ENCODE peak calls at places on chromosomes 16 and 17, in four cellular contexts. G is HL-60, K is K562, N is GM12878. F is an unnamed sample.

GRCh38 chr17:35189291-35189690 is 4.9 kb downstream of the SLC35G3 start:
- DNase-seq in G (peak; percentile 58), K (no peak), N (no peak), F (no peak)

GRCh38 chr17:82687871-82688270 is 10.6 kb downstream of the RAB40B start:
- DNase-seq in G (no peak), K (no peak), N (no peak), F (no peak)

GRCh38 chr16:18802755-18803218 is 1.4 kb upstream of the ARL6IP1 start:
- DNase-seq in G (no peak), K (no peak), N (no peak), F (no peak)

GRCh38 chr17:57138956-57139576 is 54.0 kb downstream of the AKAP1 start:
- DNase-seq in G (no peak), K (no peak), N (no peak), F (no peak)

GRCh38 chr17:78868391-78868790 is 27.8 kb upstream of the USP36 start:
- DNase-seq in G (no peak), K (no peak), N (no peak), F (no peak)

GRCh38 chr16:48607056-48607825 is 2.7 kb downstream of the N4BP1 start:
- DNase-seq in G (peak; percentile 44), K (no peak), N (no peak), F (no peak)

GRCh38 chr17:39666601-39667261 is 1.5 kb upstream of the PNMT start:
- DNase-seq in G (no peak), K (peak; percentile 69), N (no peak), F (no peak)

GRCh38 chr17:75410141-75410540 is 4.7 kb upstream of the GRB2 start:
- DNase-seq in G (no peak), K (no peak), N (no peak), F (no peak)

GRCh38 chr16:3020604-3021448 is 658 bp downstream of the TNFRSF12A start:
- DNase-seq in G (peak; percentile 15), K (peak; percentile 76), N (no peak), F (no peak)

GRCh38 chr16:77816293-77816692 is 27.9 kb downstream of the VAT1L start:
- DNase-seq in G (no peak), K (no peak), N (no peak), F (no peak)

GRCh38 chr17:57178839-57179238 is 77.5 kb upstream of the MSI2 start:
- DNase-seq in G (no peak), K (no peak), N (no peak), F (no peak)

GRCh38 chr17:6303664-6304063 is 131.3 kb downstream of the AIPL1 start:
- DNase-seq in G (no peak), K (no peak), N (no peak), F (no peak)

GRCh38 chr16:85593503-85594195 is 19.5 kb upstream of the GSE1 start:
- DNase-seq in G (no peak), K (no peak), N (no peak), F (no peak)

GRCh38 chr16:58422809-58423208 is 30.5 kb downstream of the GINS3 start:
- DNase-seq in G (no peak), K (no peak), N (no peak), F (no peak)

GRCh38 chr17:63542942-63543821 is 7.1 kb upstream of the DCAF7 start:
- DNase-seq in G (no peak), K (no peak), N (no peak), F (no peak)

GRCh38 chr16:54657058-54657708 is 273.5 kb upstream of the IRX5 start:
- DNase-seq in G (no peak), K (no peak), N (no peak), F (no peak)

GRCh38 chr17:39141915-39142664 is 9.3 kb downstream of the PLXDC1 start:
- DNase-seq in G (no peak), K (no peak), N (no peak), F (no peak)

GRCh38 chr16:79163666-79164377 is 436.7 kb downstream of the MAF start:
- DNase-seq in G (peak; percentile 64), K (no peak), N (no peak), F (no peak)

GRCh38 chr17:11492511-11492910 is 105.8 kb upstream of the DNAH9 start:
- DNase-seq in G (no peak), K (no peak), N (no peak), F (no peak)

GRCh38 chr16:15545544-15545943 is 97.4 kb downstream of the MARF1 start:
- DNase-seq in G (no peak), K (no peak), N (no peak), F (no peak)

GRCh38 chr16:81014672-81015071 is 7.7 kb downstream of the CENPN start:
- DNase-seq in G (no peak), K (no peak), N (no peak), F (no peak)

GRCh38 chr16:72908362-72908838 is 139.5 kb downstream of the ZFHX3 start:
- DNase-seq in G (peak; percentile 68), K (no peak), N (no peak), F (no peak)

GRCh38 chr17:876272-876671 is 94.1 kb downstream of the MRM3 start:
- DNase-seq in G (peak; percentile 41), K (no peak), N (no peak), F (no peak)

GRCh38 chr17:39225974-39226683 is 384 bp upstream of the STAC2 start:
- DNase-seq in G (no peak), K (peak; percentile 93), N (no peak), F (no peak)

GRCh38 chr17:61635913-61636432 is 45.0 kb upstream of the NACA2 start:
- DNase-seq in G (peak; percentile 61), K (peak; percentile 15), N (peak; percentile 35), F (no peak)

GRCh38 chr17:82152556-82153294 is 54.7 kb upstream of the FASN start:
- DNase-seq in G (no peak), K (no peak), N (no peak), F (no peak)

GRCh38 chr17:44782349-44782850 is 23.6 kb downstream of the ADAM11 start:
- DNase-seq in G (no peak), K (no peak), N (no peak), F (no peak)

GRCh38 chr17:77793888-77794235 is 164.6 kb upstream of the TNRC6C start:
- DNase-seq in G (no peak), K (no peak), N (no peak), F (no peak)

GRCh38 chr17:17808706-17809432 is 27.9 kb downstream of the SREBF1 start:
- DNase-seq in G (no peak), K (no peak), N (no peak), F (peak; percentile 93)

GRCh38 chr17:80832266-80832676 is 159.4 kb upstream of the CHMP6 start:
- DNase-seq in G (no peak), K (peak; percentile 58), N (no peak), F (no peak)

DNA sequence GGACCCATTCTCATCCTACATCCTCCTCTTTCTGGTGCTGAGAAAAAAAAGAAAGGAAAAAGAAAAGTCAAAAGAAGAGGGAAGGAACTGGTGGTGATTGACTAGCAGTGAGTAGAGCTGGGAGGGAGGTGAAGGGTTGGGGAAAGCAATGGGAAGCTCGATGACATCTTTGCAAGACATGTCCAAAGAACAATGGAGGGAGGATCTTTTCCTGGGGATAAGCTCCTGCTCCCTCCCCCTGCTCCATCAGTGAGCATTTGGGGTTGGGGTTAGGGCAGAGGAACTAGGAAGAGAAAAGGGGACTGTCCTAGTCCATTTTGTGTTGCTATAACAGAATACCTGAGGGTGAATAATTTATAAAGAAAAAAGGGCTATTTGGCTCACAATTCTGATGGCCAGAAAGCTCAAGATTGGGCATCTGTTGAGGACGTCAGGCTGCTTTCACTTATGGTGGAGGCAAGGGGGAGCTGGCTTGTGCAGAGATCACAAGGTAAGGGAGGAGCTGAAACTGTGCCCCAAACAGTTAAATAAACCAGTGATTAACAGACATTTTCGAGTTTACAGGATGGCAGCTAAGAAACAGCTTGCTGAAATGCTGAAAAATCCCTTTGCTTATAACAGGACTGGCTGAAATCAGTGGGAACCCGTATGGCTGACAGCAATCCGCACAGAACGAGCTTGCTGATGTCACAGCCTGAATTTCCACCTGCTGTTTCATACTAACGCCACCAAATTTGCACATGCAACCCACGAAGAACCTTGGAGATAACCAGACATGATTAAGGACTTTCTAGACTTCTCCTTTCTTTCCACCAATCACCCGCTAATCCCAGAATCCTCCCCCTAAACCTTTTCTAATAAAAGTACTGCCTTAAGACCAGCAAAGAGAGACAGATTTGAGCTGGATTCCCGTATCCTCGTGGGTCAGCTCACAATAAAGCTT is 1.6 kb upstream of the ODF4 start:
- DNase-seq in G (peak; percentile 60), K (no peak), N (no peak), F (no peak)
- TF ChIP-seq POLR2AphosphoS5 in G (no peak), K (no peak), N (no peak), F (no peak)

GRCh38 chr16:89555780-89556179 is 4.7 kb upstream of the RPL13 start:
- DNase-seq in G (no peak), K (no peak), N (no peak), F (no peak)

GRCh38 chr16:89557230-89557935 is 3.1 kb upstream of the RPL13 start:
- DNase-seq in G (peak; percentile 81), K (peak; percentile 75), N (no peak), F (peak; percentile 79)

GRCh38 chr16:89555265-89555664 is 5.2 kb upstream of the RPL13 start:
- DNase-seq in G (no peak), K (no peak), N (no peak), F (no peak)

GRCh38 chr16:89557936-89558490 is 2.5 kb upstream of the RPL13 start:
- DNase-seq in G (no peak), K (no peak), N (no peak), F (no peak)

DNA sequence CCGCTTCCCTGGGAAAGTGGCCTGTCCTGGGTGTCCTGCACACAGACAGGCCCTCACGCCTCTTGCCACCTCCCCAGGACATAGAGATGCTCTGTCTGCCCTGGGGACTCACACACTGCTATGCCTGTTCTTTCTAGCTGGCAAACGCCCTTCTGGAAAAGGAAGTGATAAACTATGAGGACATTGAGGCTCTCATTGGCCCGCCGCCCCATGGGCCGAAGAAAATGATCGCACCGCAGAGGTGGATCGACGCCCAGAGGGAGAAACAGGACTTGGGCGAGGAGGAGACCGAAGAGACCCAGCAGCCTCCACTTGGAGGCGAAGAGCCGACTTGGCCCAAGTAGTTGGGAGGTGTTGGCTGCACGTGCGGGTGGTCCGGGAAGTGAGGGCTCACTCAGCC is 3.7 kb upstream of the RPL13 start:
- DNase-seq in G (no peak), K (no peak), N (no peak), F (no peak)
- TF ChIP-seq SPI1 in G (no peak), K (no peak), N (no peak), F (no peak)

DNA sequence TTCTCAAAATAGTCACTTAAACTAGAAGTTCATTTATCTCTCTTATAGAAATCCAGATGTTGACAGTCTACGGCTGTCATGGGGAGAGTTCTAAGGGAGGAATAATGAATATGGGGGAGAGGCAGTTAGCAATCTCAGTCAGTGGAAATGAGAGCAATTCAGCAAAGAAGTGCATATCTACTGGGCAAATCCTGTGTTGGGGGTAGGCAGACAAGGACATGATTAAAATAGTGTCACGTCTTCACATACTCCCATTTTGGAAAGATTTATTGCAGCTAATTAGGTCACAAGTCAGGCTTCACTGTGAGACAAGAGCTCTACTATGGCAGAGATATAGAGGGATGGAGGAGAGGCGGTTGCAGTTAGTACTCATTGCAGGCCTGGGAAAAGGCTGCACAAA is 29.8 kb downstream of the LRRC36 start:
- DNase-seq in G (no peak), K (no peak), N (no peak), F (no peak)
- TF ChIP-seq POLR2AphosphoS5 in G (no peak), K (no peak), N (no peak), F (no peak)

GRCh38 chr16:75761111-75761510 is 34.8 kb upstream of the CPHXL start:
- DNase-seq in G (no peak), K (no peak), N (no peak), F (no peak)

GRCh38 chr16:75762746-75763145 is 36.5 kb upstream of the CPHXL start:
- DNase-seq in G (no peak), K (no peak), N (no peak), F (no peak)

GRCh38 chr16:75754126-75754525 is 27.8 kb upstream of the CPHXL start:
- DNase-seq in G (no peak), K (no peak), N (no peak), F (no peak)

GRCh38 chr16:75760018-75760519 is 33.8 kb upstream of the CPHXL start:
- DNase-seq in G (no peak), K (no peak), N (no peak), F (no peak)

GRCh38 chr16:75758215-75758614 is 31.9 kb upstream of the CPHXL start:
- DNase-seq in G (no peak), K (no peak), N (no peak), F (no peak)
- TF ChIP-seq SPI1 in G (no peak), K (no peak), N (no peak), F (no peak)

F was measured in GM12891.